ENCODE peak calls at places on chromosomes 4 and X, in eight cellular contexts. I is tibial nerve, X is psoas muscle, D is lung, S is keratinocyte, W is PC-9, B is thoracic aorta, C is fibroblast of lung. H is an unnamed sample.

GRCh38 chrX:41445781-41446358 is 1.3 kb upstream of the NYX start:
- DNase-seq in I (no peak), X (peak; percentile 20), D (no peak), S (no peak), W (no peak), B (no peak), C (no peak), H (no peak)

GRCh38 chrX:107537815-107538214 is 88.4 kb downstream of the FRMPD3 start:
- DNase-seq in I (peak; percentile 37), X (no peak), D (no peak), S (peak; percentile 11), W (peak; percentile 40), B (no peak), C (peak; percentile 30), H (peak; percentile 84)

GRCh38 chr4:93466440-93466839 is 362.1 kb upstream of the ATOH1 start:
- DNase-seq in I (no peak), X (no peak), D (no peak), S (no peak), W (no peak), B (no peak), C (no peak), H (no peak)

GRCh38 chr4:3783691-3784306 is 17.6 kb downstream of the ADRA2C start:
- DNase-seq in I (no peak), X (no peak), D (no peak), S (no peak), W (peak; percentile 16), B (no peak), C (no peak), H (no peak)

GRCh38 chr4:179196511-179196910 is 1754.3 kb upstream of the AGA start:
- DNase-seq in I (no peak), X (no peak), D (no peak), S (no peak), W (no peak), B (no peak), C (peak; percentile 81), H (no peak)

GRCh38 chrX:15136795-15137194 is 133.1 kb downstream of the ASB9 start:
- DNase-seq in I (no peak), X (no peak), D (no peak), S (no peak), W (no peak), B (no peak), C (no peak), H (peak; percentile 32)

GRCh38 chr4:7158081-7158750 is 34.1 kb upstream of the SORCS2 start:
- DNase-seq in I (no peak), X (no peak), D (no peak), S (no peak), W (no peak), B (no peak), C (no peak), H (no peak)

GRCh38 chrX:9562851-9563250 is 98.0 kb downstream of the TBL1X start:
- DNase-seq in I (no peak), X (peak; percentile 30), D (no peak), S (peak; percentile 7), W (peak; percentile 60), B (no peak), C (peak; percentile 94), H (no peak)

GRCh38 chr4:177487977-177488376 is 45.7 kb upstream of the AGA start:
- DNase-seq in I (no peak), X (no peak), D (no peak), S (no peak), W (no peak), B (no peak), C (peak; percentile 31), H (no peak)

GRCh38 chr4:82562553-82562854 is 716 bp upstream of the TMEM150C start:
- DNase-seq in I (no peak), X (no peak), D (no peak), S (no peak), W (no peak), B (no peak), C (no peak), H (no peak)

GRCh38 chr4:109009909-109010308 is 247.1 kb upstream of the ETNPPL start:
- DNase-seq in I (no peak), X (no peak), D (no peak), S (peak; percentile 15), W (no peak), B (no peak), C (peak; percentile 75), H (no peak)

GRCh38 chrX:14015294-14015693 is 14.4 kb downstream of the GEMIN8 start:
- DNase-seq in I (no peak), X (no peak), D (no peak), S (no peak), W (no peak), B (no peak), C (no peak), H (no peak)

GRCh38 chr4:186537843-186538521 is 17.4 kb downstream of the MTNR1A start:
- DNase-seq in I (no peak), X (no peak), D (no peak), S (no peak), W (no peak), B (no peak), C (no peak), H (no peak)

GRCh38 chr4:114286275-114286674 is 306.8 kb upstream of the ARSJ start:
- DNase-seq in I (no peak), X (no peak), D (no peak), S (no peak), W (no peak), B (no peak), C (peak; percentile 83), H (no peak)

GRCh38 chr4:108959497-108959896 is 196.6 kb upstream of the ETNPPL start:
- DNase-seq in I (no peak), X (no peak), D (no peak), S (no peak), W (no peak), B (no peak), C (peak; percentile 51), H (no peak)

GRCh38 chr4:164700471-164700870 is 53.5 kb upstream of the SMIM31 start:
- DNase-seq in I (no peak), X (no peak), D (no peak), S (no peak), W (no peak), B (no peak), C (no peak), H (peak; percentile 88)

GRCh38 chr4:44438687-44439086 is 9.9 kb downstream of the KCTD8 start:
- DNase-seq in I (no peak), X (no peak), D (no peak), S (no peak), W (no peak), B (no peak), C (no peak), H (no peak)

GRCh38 chr4:66035701-66036100 is 365.4 kb upstream of the EPHA5 start:
- DNase-seq in I (no peak), X (no peak), D (no peak), S (no peak), W (no peak), B (no peak), C (no peak), H (no peak)

GRCh38 chr4:119490335-119490734 is 138.3 kb downstream of the PDE5A start:
- DNase-seq in I (no peak), X (no peak), D (no peak), S (no peak), W (no peak), B (no peak), C (peak; percentile 23), H (peak; percentile 53)

GRCh38 chr4:76607846-76608245 is 172.8 kb downstream of the SHROOM3 start:
- DNase-seq in I (no peak), X (no peak), D (no peak), S (no peak), W (no peak), B (no peak), C (no peak), H (no peak)
- H3K27ac ChIP-seq in I (no peak overlapping the region), X (no peak overlapping the region), D (no peak overlapping the region), S (no peak overlapping the region), W (no peak overlapping the region), B (peak overlapping the region; percentile 85), C (no peak overlapping the region), H (no peak overlapping the region)

GRCh38 chr4:73817341-73817740 is 19.1 kb upstream of the CXCL6 start:
- DNase-seq in I (no peak), X (no peak), D (no peak), S (no peak), W (no peak), B (no peak), C (peak; percentile 12), H (no peak)

GRCh38 chr4:73814679-73815078 is 21.8 kb upstream of the CXCL6 start:
- DNase-seq in I (no peak), X (no peak), D (no peak), S (no peak), W (no peak), B (no peak), C (no peak), H (no peak)

GRCh38 chr4:73811841-73812240 is 24.6 kb upstream of the CXCL6 start:
- DNase-seq in I (no peak), X (no peak), D (no peak), S (no peak), W (no peak), B (no peak), C (no peak), H (no peak)

GRCh38 chr4:73816814-73817213 is 19.7 kb upstream of the CXCL6 start:
- DNase-seq in I (peak; percentile 23), X (no peak), D (no peak), S (no peak), W (peak; percentile 2), B (no peak), C (peak; percentile 95), H (no peak)

DNA sequence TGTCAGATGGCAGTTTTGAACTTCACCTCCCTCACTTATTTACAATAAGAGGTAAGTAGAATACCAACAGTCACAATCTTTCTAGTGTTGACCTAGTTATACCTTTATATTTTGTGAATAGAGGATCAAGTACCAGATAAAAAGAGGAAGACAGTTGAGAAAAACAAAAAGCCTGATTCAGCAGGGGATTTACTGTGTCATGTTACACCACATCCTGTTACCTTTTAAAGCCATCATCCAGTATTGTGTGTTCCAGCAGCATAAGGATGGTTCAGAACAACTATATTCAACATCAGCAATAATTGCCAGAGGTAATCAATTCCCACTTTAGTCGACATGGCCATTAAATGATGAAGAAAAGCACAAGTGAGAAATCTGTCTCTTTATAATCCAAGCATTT is 21.3 kb upstream of the CXCL6 start:
- DNase-seq in I (no peak), X (no peak), D (no peak), S (no peak), W (no peak), B (no peak), C (peak; percentile 30), H (no peak)
- H3K27ac ChIP-seq in I (no peak overlapping the region), X (no peak overlapping the region), D (no peak overlapping the region), S (peak overlapping the region; percentile 65), W (no peak overlapping the region), B (no peak overlapping the region), C (no peak overlapping the region), H (no peak overlapping the region)

DNA sequence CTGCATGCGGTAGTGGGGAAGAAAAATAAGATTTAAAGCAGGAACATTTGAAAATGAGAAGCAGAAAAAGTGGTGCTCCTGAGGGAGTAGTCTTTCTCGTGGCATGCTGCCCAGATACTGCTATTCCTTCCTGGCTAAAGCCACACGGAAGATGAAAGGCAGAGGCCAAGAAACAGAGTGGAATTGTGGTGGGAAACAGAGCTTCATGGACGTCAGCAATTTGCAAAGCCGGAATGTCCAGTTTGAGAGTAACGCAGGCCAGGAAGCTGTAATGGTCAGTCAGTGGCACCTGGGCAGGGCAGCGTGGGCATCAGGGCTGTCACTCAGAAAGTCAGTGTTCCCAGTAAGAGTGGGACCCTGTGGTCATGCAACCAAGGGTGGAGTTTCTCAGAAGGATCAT is 63.7 kb upstream of the FMR1 start:
- DNase-seq in I (no peak), X (no peak), D (peak; percentile 32), S (no peak), W (peak; percentile 66), B (no peak), C (no peak), H (no peak)
- H3K27ac ChIP-seq in I (no peak overlapping the region), X (no peak overlapping the region), D (no peak overlapping the region), S (no peak overlapping the region), W (no peak overlapping the region), B (no peak overlapping the region), C (no peak overlapping the region), H (no peak overlapping the region)

GRCh38 chr4:53705972-53706371 is 114.7 kb upstream of the LNX1 start:
- DNase-seq in I (no peak), X (no peak), D (no peak), S (no peak), W (no peak), B (no peak), C (no peak), H (no peak)
- H3K27ac ChIP-seq in I (no peak overlapping the region), X (no peak overlapping the region), D (no peak overlapping the region), S (no peak overlapping the region), W (no peak overlapping the region), B (no peak overlapping the region), C (no peak overlapping the region), H (no peak overlapping the region)